ENCODE peak calls at places on chromosomes 11 and 22, in five cellular contexts. B is ovary, Z is heart right ventricle, P is dorsolateral prefrontal cortex, Q is tibial nerve. S is an unnamed sample.

GRCh38 chr22:49139492-49140151 is 688.1 kb downstream of the BRD1 start:
- DNase-seq in B (no peak), Z (no peak), P (no peak), Q (no peak), S (no peak)

GRCh38 chr11:44316388-44317240 is 6.7 kb upstream of the ALX4 start:
- DNase-seq in B (no peak), Z (no peak), P (no peak), Q (no peak), S (no peak)

GRCh38 chr11:61601512-61601911 is 20.6 kb upstream of the SYT7 start:
- DNase-seq in B (no peak), Z (no peak), P (no peak), Q (no peak), S (no peak)

GRCh38 chr11:13896175-13896989 is 66.1 kb upstream of the SPON1 start:
- DNase-seq in B (no peak), Z (no peak), P (no peak), Q (no peak), S (peak; percentile 62)

GRCh38 chr11:16382638-16383380 is 26.5 kb upstream of the SOX6 start:
- DNase-seq in B (no peak), Z (no peak), P (no peak), Q (no peak), S (no peak)

GRCh38 chr11:13140028-13140870 is 131.1 kb downstream of the RASSF10 start:
- DNase-seq in B (no peak), Z (no peak), P (no peak), Q (no peak), S (peak; percentile 94)

GRCh38 chr11:88508558-88508807 is 170.9 kb upstream of the CTSC start:
- DNase-seq in B (peak; percentile 10), Z (no peak), P (no peak), Q (no peak), S (no peak)

GRCh38 chr11:19673924-19674390 is 38.7 kb upstream of the NAV2 start:
- DNase-seq in B (peak; percentile 57), Z (peak; percentile 78), P (peak; percentile 71), Q (peak; percentile 56), S (no peak)

GRCh38 chr11:62682518-62682917 is 3.6 kb upstream of the UBXN1 start:
- DNase-seq in B (no peak), Z (no peak), P (no peak), Q (no peak), S (no peak)

GRCh38 chr11:6621711-6622211 is 2.5 kb upstream of the TPP1 start:
- DNase-seq in B (no peak), Z (no peak), P (no peak), Q (no peak), S (no peak)

GRCh38 chr22:39773976-39774539 is 119.5 kb downstream of the ENTHD1 start:
- DNase-seq in B (no peak), Z (no peak), P (no peak), Q (no peak), S (no peak)

GRCh38 chr11:33411751-33412150 is 154.6 kb downstream of the HIPK3 start:
- DNase-seq in B (no peak), Z (no peak), P (no peak), Q (no peak), S (no peak)

GRCh38 chr11:113553235-113553634 is 78.0 kb upstream of the DRD2 start:
- DNase-seq in B (no peak), Z (no peak), P (no peak), Q (peak; percentile 68), S (no peak)

GRCh38 chr22:20239063-20239950 is 28.8 kb downstream of the RTN4R start:
- DNase-seq in B (peak; percentile 86), Z (peak; percentile 59), P (peak; percentile 79), Q (no peak), S (no peak)

GRCh38 chr11:11403763-11404725 is 51.0 kb upstream of the CSNK2A3 start:
- DNase-seq in B (no peak), Z (no peak), P (no peak), Q (no peak), S (no peak)

GRCh38 chr11:46981429-46981828 is 44.9 kb downstream of the CSTPP1 start:
- DNase-seq in B (no peak), Z (no peak), P (no peak), Q (no peak), S (no peak)

GRCh38 chr11:113162590-113162961 is 151.8 kb upstream of the TTC12 start:
- DNase-seq in B (peak; percentile 56), Z (no peak), P (peak; percentile 74), Q (peak; percentile 23), S (no peak)

GRCh38 chr11:3823303-3823702 is 14.9 kb downstream of the PGAP2 start:
- DNase-seq in B (no peak), Z (no peak), P (no peak), Q (no peak), S (peak; percentile 55)

GRCh38 chr22:44396021-44396726 is 83.4 kb upstream of the SHISAL1 start:
- DNase-seq in B (peak; percentile 8), Z (no peak), P (peak; percentile 1), Q (no peak), S (no peak)

GRCh38 chr11:116219171-116219635 is 553.6 kb downstream of the BUD13 start:
- DNase-seq in B (no peak), Z (no peak), P (peak; percentile 39), Q (no peak), S (no peak)

GRCh38 chr11:116217441-116217840 is 555.3 kb downstream of the BUD13 start:
- DNase-seq in B (no peak), Z (no peak), P (no peak), Q (no peak), S (no peak)

GRCh38 chr11:116217006-116217405 is 555.8 kb downstream of the BUD13 start:
- DNase-seq in B (no peak), Z (peak; percentile 35), P (peak; percentile 66), Q (peak; percentile 52), S (no peak)

GRCh38 chr11:116211166-116211565 is 561.6 kb downstream of the BUD13 start:
- DNase-seq in B (no peak), Z (no peak), P (no peak), Q (no peak), S (no peak)

DNA sequence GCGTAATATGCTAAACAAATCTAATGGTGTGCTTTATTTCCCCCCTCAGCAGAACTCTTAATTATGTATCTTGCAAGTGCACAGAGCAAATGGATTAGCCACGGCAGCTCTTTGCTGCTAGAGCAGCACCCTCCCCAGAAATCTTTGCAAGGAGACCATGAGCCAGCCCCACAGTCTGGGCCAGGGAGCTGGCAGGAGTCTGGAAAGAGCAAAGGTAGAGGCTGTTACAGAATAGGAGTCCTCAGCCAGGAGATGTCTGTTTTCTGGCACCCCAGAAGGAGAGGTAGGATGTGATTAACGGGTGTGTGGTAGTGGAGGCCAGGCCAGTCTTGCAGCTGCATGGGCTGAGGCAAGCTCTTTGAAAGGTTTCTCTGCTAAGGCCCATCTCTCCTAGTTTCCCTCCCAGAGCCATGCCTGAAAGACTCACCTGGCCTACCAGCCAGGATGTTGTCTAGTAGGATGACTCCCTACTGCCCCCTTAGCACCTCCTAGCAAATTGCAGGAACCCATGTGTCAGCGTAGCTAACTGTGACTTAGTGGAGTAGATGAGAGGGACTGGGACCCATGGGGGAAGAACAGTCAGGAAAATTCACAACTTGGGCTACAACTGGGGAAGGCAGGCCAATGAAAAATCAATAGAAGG is 557.2 kb downstream of the BUD13 start:
- DNase-seq in B (no peak), Z (no peak), P (no peak), Q (no peak), S (no peak)
- TF ChIP-seq CTCF in B (no peak), Z (peak; percentile 10), P (no peak), Q (no peak), S (peak; percentile 61)

GRCh38 chr11:64292458-64293254 is 1.6 kb downstream of the KCNK4 start:
- DNase-seq in B (no peak), Z (no peak), P (no peak), Q (no peak), S (no peak)
- H3K4me3 ChIP-seq in B (no peak overlapping the region), Z (peak overlapping the region; percentile 21), P (peak overlapping the region; percentile 60), Q (no peak overlapping the region), S (no peak overlapping the region)

GRCh38 chr11:77471520-77472234 is 2.2 kb downstream of the PAK1 start:
- DNase-seq in B (no peak), Z (no peak), P (no peak), Q (peak; percentile 12), S (no peak)
- TF ChIP-seq CTCF in B (no peak), Z (no peak), P (peak; percentile 31), Q (no peak), S (peak; percentile 49)

GRCh38 chr11:22920939-22921565 is 60.8 kb upstream of the CCDC179 start:
- DNase-seq in B (no peak), Z (no peak), P (no peak), Q (no peak), S (peak; percentile 3)
- H3K4me3 ChIP-seq in B (no peak overlapping the region), Z (no peak overlapping the region), P (no peak overlapping the region), Q (no peak overlapping the region), S (no peak overlapping the region)